ENCODE peak calls at places on chromosomes 7 and 10, in ten cellular contexts. L is stimulated activated CD4-positive, alpha-beta T cell treated with anti-CD3 and anti-CD28 coated beads, Interleukin-1b, Interleukin-23, amount 100 ng/mL, for 24 hours; H is NCI-H1048; S is heart right ventricle; Q is AG09319; Y is occipital lobe; N is HT-29; A is H7; J is tibial artery; F is sciatic nerve. V is an unnamed sample.

GRCh38 chr10:77501152-77501845 is 136.3 kb downstream of the KCNMA1 start:
- DNase-seq in A (no peak), L (no peak), H (no peak), N (no peak), Y (peak), J (peak), F (no peak), S (no peak), Q (no peak), V (no peak)

GRCh38 chr7:138008588-138009349 is 6.9 kb upstream of the CREB3L2 start:
- DNase-seq in A (peak), J (no peak), N (peak), Q (no peak), Y (peak), H (peak), F (no peak), L (no peak), S (peak), V (peak)

GRCh38 chr7:158365332-158365731 is 222.3 kb downstream of the PTPRN2 start:
- DNase-seq in N (no peak), Q (no peak), A (no peak), L (no peak), J (peak), Y (no peak), S (no peak), F (no peak), H (no peak), V (no peak)

GRCh38 chr7:21429786-21430574 is 2.1 kb downstream of the SP4 start:
- DNase-seq in Y (no peak), J (no peak), L (no peak), Q (no peak), A (no peak), H (no peak), N (no peak), S (no peak), F (no peak), V (no peak)

GRCh38 chr10:132419631-132420468 is 22.9 kb downstream of the PWWP2B start:
- DNase-seq in A (peak), S (no peak), N (no peak), F (no peak), H (no peak), Q (no peak), L (no peak), J (no peak), Y (no peak), V (no peak)

GRCh38 chr10:96500519-96500918 is 13.2 kb downstream of the TLL2 start:
- DNase-seq in A (no peak), Y (no peak), H (no peak), L (no peak), J (no peak), N (no peak), F (no peak), S (no peak), Q (no peak), V (no peak)

GRCh38 chr7:7653568-7654187 is 13.1 kb downstream of the UMAD1 start:
- DNase-seq in Q (no peak), J (no peak), N (peak), F (no peak), S (no peak), H (no peak), A (peak), L (no peak), Y (no peak), V (no peak)

GRCh38 chr7:22943997-22944396 is 69.9 kb downstream of the HYCC1 start:
- DNase-seq in F (no peak), Y (no peak), J (no peak), N (no peak), A (no peak), L (no peak), H (no peak), Q (peak), S (no peak), V (no peak)

V was measured in naive B cell.